ENCODE peak calls at places on chromosomes 11 and 22, in six cellular contexts. One of them, this sample, is unnamed.
A peak's percentile ranks its signal among the peaks of the same experiment; 100 is the strongest.

GRCh38 chr22:36383110-36383581 is 4.6 kb downstream of the MYH9 start:
- DNase-seq in NB4: peak; percentile 37
- DNase-seq in GM06990: peak; percentile 70
- DNase-seq in heart left ventricle: no peak
- DNase-seq in OCI-LY7: peak; percentile 77
- DNase-seq in PC-9: peak; percentile 71
- DNase-seq in this sample: peak; percentile 95

GRCh38 chr11:96278039-96278897 is 64.7 kb downstream of the MAML2 start:
- DNase-seq in NB4: no peak
- DNase-seq in GM06990: no peak
- DNase-seq in heart left ventricle: no peak
- DNase-seq in OCI-LY7: no peak
- DNase-seq in PC-9: no peak
- DNase-seq in this sample: no peak

GRCh38 chr11:95364324-95365295 is 133.6 kb upstream of the SESN3 start:
- DNase-seq in NB4: peak; percentile 84
- DNase-seq in GM06990: no peak
- DNase-seq in heart left ventricle: no peak
- DNase-seq in OCI-LY7: no peak
- DNase-seq in PC-9: no peak
- DNase-seq in this sample: no peak

GRCh38 chr11:130816516-130816915 is 99.8 kb downstream of the SNX19 start:
- DNase-seq in NB4: no peak
- DNase-seq in GM06990: no peak
- DNase-seq in heart left ventricle: no peak
- DNase-seq in OCI-LY7: no peak
- DNase-seq in PC-9: no peak
- DNase-seq in this sample: no peak

GRCh38 chr11:34147581-34147980 is 42.2 kb downstream of the NAT10 start:
- DNase-seq in NB4: no peak
- DNase-seq in GM06990: no peak
- DNase-seq in heart left ventricle: no peak
- DNase-seq in OCI-LY7: no peak
- DNase-seq in PC-9: no peak
- DNase-seq in this sample: no peak

GRCh38 chr22:28009272-28009827 is 90.3 kb upstream of the PITPNB start:
- DNase-seq in NB4: peak; percentile 77
- DNase-seq in GM06990: peak; percentile 38
- DNase-seq in heart left ventricle: peak; percentile 69
- DNase-seq in OCI-LY7: peak; percentile 79
- DNase-seq in PC-9: peak; percentile 68
- DNase-seq in this sample: peak; percentile 78

GRCh38 chr11:22558638-22559037 is 67.0 kb downstream of the FANCF start:
- DNase-seq in NB4: no peak
- DNase-seq in GM06990: no peak
- DNase-seq in heart left ventricle: no peak
- DNase-seq in OCI-LY7: no peak
- DNase-seq in PC-9: no peak
- DNase-seq in this sample: no peak

GRCh38 chr11:125371451-125371935 is 124.6 kb downstream of the FEZ1 start:
- DNase-seq in NB4: no peak
- DNase-seq in GM06990: no peak
- DNase-seq in heart left ventricle: peak; percentile 5
- DNase-seq in OCI-LY7: no peak
- DNase-seq in PC-9: no peak
- DNase-seq in this sample: no peak

GRCh38 chr11:102177974-102178631 is 67.9 kb downstream of the YAP1 start:
- DNase-seq in NB4: peak; percentile 79
- DNase-seq in GM06990: no peak
- DNase-seq in heart left ventricle: no peak
- DNase-seq in OCI-LY7: no peak
- DNase-seq in PC-9: peak; percentile 61
- DNase-seq in this sample: no peak

GRCh38 chr22:45430871-45431270 is 17.4 kb downstream of the RIBC2 start:
- DNase-seq in NB4: no peak
- DNase-seq in GM06990: no peak
- DNase-seq in heart left ventricle: no peak
- DNase-seq in OCI-LY7: no peak
- DNase-seq in PC-9: no peak
- DNase-seq in this sample: no peak

GRCh38 chr11:21704539-21704938 is 488.3 kb upstream of the ANO5 start:
- DNase-seq in NB4: no peak
- DNase-seq in GM06990: no peak
- DNase-seq in heart left ventricle: no peak
- DNase-seq in OCI-LY7: no peak
- DNase-seq in PC-9: no peak
- DNase-seq in this sample: no peak

GRCh38 chr22:41380993-41381328 is 781 bp upstream of the TEF start:
- DNase-seq in NB4: no peak
- DNase-seq in GM06990: no peak
- DNase-seq in heart left ventricle: peak; percentile 90
- DNase-seq in OCI-LY7: no peak
- DNase-seq in PC-9: no peak
- DNase-seq in this sample: no peak

GRCh38 chr11:116865696-116866095 is 28.3 kb upstream of the APOA1 start:
- DNase-seq in NB4: no peak
- DNase-seq in GM06990: no peak
- DNase-seq in heart left ventricle: no peak
- DNase-seq in OCI-LY7: no peak
- DNase-seq in PC-9: no peak
- DNase-seq in this sample: no peak

GRCh38 chr11:75874942-75875341 is 59.9 kb downstream of the UVRAG start:
- DNase-seq in NB4: peak; percentile 21
- DNase-seq in GM06990: no peak
- DNase-seq in heart left ventricle: no peak
- DNase-seq in OCI-LY7: no peak
- DNase-seq in PC-9: no peak
- DNase-seq in this sample: no peak

GRCh38 chr11:75868990-75869389 is 54.0 kb downstream of the UVRAG start:
- DNase-seq in NB4: peak; percentile 59
- DNase-seq in GM06990: no peak
- DNase-seq in heart left ventricle: no peak
- DNase-seq in OCI-LY7: no peak
- DNase-seq in PC-9: no peak
- DNase-seq in this sample: no peak

GRCh38 chr11:75872887-75873416 is 57.9 kb downstream of the UVRAG start:
- DNase-seq in NB4: peak; percentile 36
- DNase-seq in GM06990: peak; percentile 35
- DNase-seq in heart left ventricle: no peak
- DNase-seq in OCI-LY7: no peak
- DNase-seq in PC-9: no peak
- DNase-seq in this sample: peak; percentile 46

GRCh38 chr11:75869661-75870455 is 54.8 kb downstream of the UVRAG start:
- DNase-seq in NB4: no peak
- DNase-seq in GM06990: no peak
- DNase-seq in heart left ventricle: no peak
- DNase-seq in OCI-LY7: no peak
- DNase-seq in PC-9: no peak
- DNase-seq in this sample: no peak

DNA sequence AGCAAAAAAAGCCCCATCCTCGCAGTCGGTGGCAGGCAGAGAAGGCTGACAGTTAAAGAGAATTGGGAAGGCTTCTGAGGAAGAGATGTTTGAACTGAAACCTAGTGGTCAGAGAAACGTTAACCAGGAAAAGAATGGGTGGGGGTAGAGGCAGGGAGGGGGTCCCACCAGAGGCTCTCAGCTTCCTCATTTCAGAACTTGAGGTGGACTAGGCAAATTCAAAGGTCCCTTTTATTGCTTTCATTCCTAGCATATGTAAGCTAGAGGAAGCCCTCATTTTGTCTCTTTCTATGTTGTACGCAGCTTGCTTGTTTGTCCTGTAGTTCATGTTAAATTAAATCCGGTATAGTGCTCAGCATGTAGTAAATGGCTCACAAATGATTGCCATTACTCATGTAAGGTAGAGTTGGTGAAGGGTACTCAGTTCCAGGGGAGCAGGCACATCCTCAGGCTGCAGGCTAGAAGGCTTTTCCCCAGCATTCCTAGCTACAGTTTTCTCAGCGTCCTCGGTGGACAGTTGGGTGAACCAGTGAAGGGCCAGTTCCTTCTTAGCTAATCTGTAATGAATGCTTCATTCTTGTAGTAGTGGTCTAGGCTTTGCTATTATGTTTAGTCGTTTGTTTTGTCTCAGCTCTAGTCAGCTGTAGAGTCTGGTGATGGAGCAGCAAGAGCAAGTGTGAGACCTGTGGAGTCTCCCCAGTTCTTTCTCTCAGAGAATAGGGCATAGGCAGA is 58.6 kb downstream of the UVRAG start:
- DNase-seq in NB4: peak; percentile 91
- DNase-seq in GM06990: peak; percentile 24
- DNase-seq in heart left ventricle: no peak
- DNase-seq in OCI-LY7: peak; percentile 68
- DNase-seq in PC-9: no peak
- DNase-seq in this sample: peak; percentile 77
- H3K4me3 ChIP-seq in NB4: peak overlapping the region; percentile 56
- H3K4me3 ChIP-seq in GM06990: peak overlapping the region; percentile 50
- H3K4me3 ChIP-seq in heart left ventricle: no peak overlapping the region
- H3K4me3 ChIP-seq in OCI-LY7: peak overlapping the region; percentile 40
- H3K4me3 ChIP-seq in PC-9: no peak overlapping the region
- H3K4me3 ChIP-seq in this sample: peak overlapping the region; percentile 23

GRCh38 chr11:119322921-119323531 is 6.1 kb upstream of the MCAM start:
- DNase-seq in NB4: no peak
- DNase-seq in GM06990: no peak
- DNase-seq in heart left ventricle: no peak
- DNase-seq in OCI-LY7: no peak
- DNase-seq in PC-9: no peak
- DNase-seq in this sample: no peak

GRCh38 chr11:119319136-119319701 is 2.3 kb upstream of the MCAM start:
- DNase-seq in NB4: no peak
- DNase-seq in GM06990: no peak
- DNase-seq in heart left ventricle: no peak
- DNase-seq in OCI-LY7: no peak
- DNase-seq in PC-9: no peak
- DNase-seq in this sample: no peak

GRCh38 chr11:119322360-119322739 is 5.4 kb upstream of the MCAM start:
- DNase-seq in NB4: peak; percentile 37
- DNase-seq in GM06990: no peak
- DNase-seq in heart left ventricle: no peak
- DNase-seq in OCI-LY7: no peak
- DNase-seq in PC-9: no peak
- DNase-seq in this sample: no peak

GRCh38 chr11:119319702-119320592 is 3.0 kb upstream of the MCAM start:
- DNase-seq in NB4: peak; percentile 9
- DNase-seq in GM06990: no peak
- DNase-seq in heart left ventricle: no peak
- DNase-seq in OCI-LY7: no peak
- DNase-seq in PC-9: no peak
- DNase-seq in this sample: no peak

GRCh38 chr11:119320593-119321524 is 3.9 kb upstream of the MCAM start:
- DNase-seq in NB4: peak; percentile 70
- DNase-seq in GM06990: peak; percentile 90
- DNase-seq in heart left ventricle: peak; percentile 78
- DNase-seq in OCI-LY7: peak; percentile 65
- DNase-seq in PC-9: peak; percentile 65
- DNase-seq in this sample: peak; percentile 92
- H3K4me3 ChIP-seq in NB4: peak overlapping the region; percentile 40
- H3K4me3 ChIP-seq in GM06990: peak overlapping the region; percentile 66
- H3K4me3 ChIP-seq in heart left ventricle: peak overlapping the region; percentile 56
- H3K4me3 ChIP-seq in OCI-LY7: peak overlapping the region; percentile 60
- H3K4me3 ChIP-seq in PC-9: peak overlapping the region; percentile 61
- H3K4me3 ChIP-seq in this sample: peak overlapping the region; percentile 56

GRCh38 chr22:37817705-37818311 is 5.4 kb upstream of the GALR3 start:
- DNase-seq in NB4: peak; percentile 74
- DNase-seq in GM06990: peak; percentile 81
- DNase-seq in heart left ventricle: peak; percentile 88
- DNase-seq in OCI-LY7: peak; percentile 76
- DNase-seq in PC-9: peak; percentile 91
- DNase-seq in this sample: peak; percentile 79
- H3K4me3 ChIP-seq in NB4: no peak overlapping the region
- H3K4me3 ChIP-seq in GM06990: peak overlapping the region; percentile 35
- H3K4me3 ChIP-seq in heart left ventricle: peak overlapping the region; percentile 38
- H3K4me3 ChIP-seq in OCI-LY7: no peak overlapping the region
- H3K4me3 ChIP-seq in PC-9: peak overlapping the region; percentile 44
- H3K4me3 ChIP-seq in this sample: no peak overlapping the region

GRCh38 chr22:49942565-49943404 is 17.8 kb upstream of the PIM3 start:
- DNase-seq in NB4: no peak
- DNase-seq in GM06990: no peak
- DNase-seq in heart left ventricle: no peak
- DNase-seq in OCI-LY7: no peak
- DNase-seq in PC-9: no peak
- DNase-seq in this sample: no peak

GRCh38 chr22:49943771-49944398 is 16.7 kb upstream of the PIM3 start:
- DNase-seq in NB4: no peak
- DNase-seq in GM06990: no peak
- DNase-seq in heart left ventricle: no peak
- DNase-seq in OCI-LY7: no peak
- DNase-seq in PC-9: no peak
- DNase-seq in this sample: no peak

GRCh38 chr22:49941507-49942316 is 18.9 kb upstream of the PIM3 start:
- DNase-seq in NB4: no peak
- DNase-seq in GM06990: no peak
- DNase-seq in heart left ventricle: no peak
- DNase-seq in OCI-LY7: no peak
- DNase-seq in PC-9: no peak
- DNase-seq in this sample: no peak

GRCh38 chr22:49944399-49944891 is 16.1 kb upstream of the PIM3 start:
- DNase-seq in NB4: peak; percentile 49
- DNase-seq in GM06990: no peak
- DNase-seq in heart left ventricle: no peak
- DNase-seq in OCI-LY7: no peak
- DNase-seq in PC-9: no peak
- DNase-seq in this sample: no peak

DNA sequence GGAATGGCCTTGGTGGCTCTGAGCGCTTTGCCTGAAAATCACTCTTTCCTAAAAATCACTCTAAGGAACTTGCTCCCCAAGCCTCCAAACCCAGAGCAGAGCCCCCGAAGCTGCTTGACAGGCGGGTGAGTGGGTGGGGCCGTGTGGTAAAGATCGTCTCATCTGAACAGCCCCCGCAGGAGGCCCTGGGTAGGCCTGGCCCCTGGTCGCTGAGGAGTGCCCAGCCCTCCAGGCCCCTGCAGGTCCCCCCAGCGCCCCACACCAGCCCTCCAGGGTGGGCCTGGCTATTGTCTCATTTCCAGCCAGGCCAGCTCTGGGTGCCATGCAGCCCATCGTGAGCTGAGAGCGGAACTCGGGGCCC is 17.2 kb upstream of the PIM3 start:
- DNase-seq in NB4: no peak
- DNase-seq in GM06990: no peak
- DNase-seq in heart left ventricle: no peak
- DNase-seq in OCI-LY7: no peak
- DNase-seq in PC-9: no peak
- DNase-seq in this sample: no peak
- H3K4me3 ChIP-seq in NB4: no peak overlapping the region
- H3K4me3 ChIP-seq in GM06990: no peak overlapping the region
- H3K4me3 ChIP-seq in heart left ventricle: no peak overlapping the region
- H3K4me3 ChIP-seq in OCI-LY7: no peak overlapping the region
- H3K4me3 ChIP-seq in PC-9: no peak overlapping the region
- H3K4me3 ChIP-seq in this sample: no peak overlapping the region

This sample was measured in GM12865.